ENCODE peak calls at places on chromosome 15, in six cellular contexts. R is BJ, Y is fibroblast of lung, L is body of pancreas, I is adipocyte, X is pancreas. O is an unnamed sample. For H3K27me3, the result is how much of the 10 kb centered on the place peaks cover.

GRCh38 chr15:60407406-60407805 is 9.6 kb upstream of the ANXA2 start:
- DNase-seq in R (peak), Y (peak), L (no peak), I (peak), X (no peak), O (no peak)

GRCh38 chr15:100230784-100231183 is 111.0 kb downstream of the ADAMTS17 start:
- DNase-seq in R (no peak), Y (no peak), L (no peak), I (no peak), X (no peak), O (no peak)

GRCh38 chr15:65115542-65115941 is 542 bp upstream of the UBAP1L start:
- DNase-seq in R (no peak), Y (no peak), L (no peak), I (no peak), X (no peak), O (no peak)

GRCh38 chr15:57777034-57777433 is 70.5 kb downstream of the POLR2M start:
- DNase-seq in R (no peak), Y (no peak), L (no peak), I (no peak), X (no peak), O (no peak)

GRCh38 chr15:78625621-78626280 is 5.0 kb upstream of the CHRNA3 start:
- DNase-seq in R (no peak), Y (no peak), L (no peak), I (no peak), X (no peak), O (no peak)

GRCh38 chr15:76185716-76186115 is 125.6 kb downstream of the ETFA start:
- DNase-seq in R (peak), Y (peak), L (no peak), I (peak), X (no peak), O (peak)

GRCh38 chr15:49627407-49627877 is 6.6 kb downstream of the DTWD1 start:
- DNase-seq in R (peak), Y (peak), L (no peak), I (peak), X (no peak), O (peak)

GRCh38 chr15:95174281-95174680 is 942.9 kb downstream of the MCTP2 start:
- DNase-seq in R (no peak), Y (peak), L (no peak), I (peak), X (no peak), O (peak)

GRCh38 chr15:33380406-33380805 is 69.6 kb downstream of the RYR3 start:
- DNase-seq in R (no peak), Y (no peak), L (no peak), I (no peak), X (no peak), O (no peak)

GRCh38 chr15:51969728-51970127 is 1.9 kb downstream of the LEO1 start:
- DNase-seq in R (peak), Y (peak), L (no peak), I (peak), X (no peak), O (no peak)

GRCh38 chr15:51186121-51186795 is 91.6 kb upstream of the TNFAIP8L3 start:
- DNase-seq in R (no peak), Y (no peak), L (no peak), I (no peak), X (no peak), O (no peak)

GRCh38 chr15:26667222-26667988 is 105.5 kb downstream of the GABRB3 start:
- DNase-seq in R (no peak), Y (no peak), L (peak), I (no peak), X (peak), O (no peak)

GRCh38 chr15:29410342-29410741 is 140.7 kb upstream of the NSMCE3 start:
- DNase-seq in R (no peak), Y (no peak), L (no peak), I (no peak), X (no peak), O (no peak)

GRCh38 chr15:83204697-83205096 is 2.9 kb downstream of the HDGFL3 start:
- DNase-seq in R (no peak), Y (peak), L (no peak), I (no peak), X (no peak), O (no peak)

GRCh38 chr15:92068121-92068520 is 214.6 kb downstream of the SLCO3A1 start:
- DNase-seq in R (no peak), Y (peak), L (no peak), I (no peak), X (no peak), O (no peak)

GRCh38 chr15:52780172-52780980 is 9.8 kb downstream of the ONECUT1 start:
- DNase-seq in R (peak), Y (peak), L (peak), I (peak), X (peak), O (no peak)

GRCh38 chr15:93656041-93656440 is 567.0 kb upstream of the RGMA start:
- DNase-seq in R (no peak), Y (no peak), L (no peak), I (no peak), X (no peak), O (no peak)

GRCh38 chr15:65618575-65619109 is 3.1 kb upstream of the SLC24A1 start:
- DNase-seq in R (no peak), Y (no peak), L (no peak), I (no peak), X (no peak), O (no peak)

GRCh38 chr15:59352683-59353082 is 20.0 kb downstream of the MYO1E start:
- DNase-seq in R (no peak), Y (no peak), L (no peak), I (no peak), X (no peak), O (no peak)

GRCh38 chr15:78140296-78140695 is 8.9 kb upstream of the IDH3A start:
- DNase-seq in R (no peak), Y (no peak), L (no peak), I (no peak), X (no peak), O (no peak)

GRCh38 chr15:64892850-64893403 is 18.8 kb upstream of the ANKDD1A start:
- DNase-seq in R (no peak), Y (no peak), L (no peak), I (no peak), X (no peak), O (no peak)

GRCh38 chr15:93217343-93217742 is 128.3 kb upstream of the RGMA start:
- DNase-seq in R (no peak), Y (no peak), L (no peak), I (no peak), X (no peak), O (peak)

GRCh38 chr15:56040081-56041035 is 46.9 kb upstream of the NEDD4 start:
- DNase-seq in R (peak), Y (peak), L (peak), I (peak), X (peak), O (peak)

GRCh38 chr15:78938608-78939488 is 6.0 kb downstream of the CTSH start:
- DNase-seq in R (no peak), Y (no peak), L (peak), I (no peak), X (no peak), O (no peak)

GRCh38 chr15:72365844-72366243 is 10.0 kb downstream of the HEXA start:
- DNase-seq in R (no peak), Y (no peak), L (peak), I (no peak), X (no peak), O (no peak)

GRCh38 chr15:81939604-81940440 is 106.0 kb downstream of the MEX3B start:
- DNase-seq in R (no peak), Y (peak), L (no peak), I (peak), X (no peak), O (no peak)

GRCh38 chr15:101003706-101004105 is 84.5 kb downstream of the LRRK1 start:
- DNase-seq in R (no peak), Y (no peak), L (no peak), I (no peak), X (no peak), O (no peak)

GRCh38 chr15:79365765-79366164 is 54.9 kb downstream of the TMED3 start:
- DNase-seq in R (no peak), Y (no peak), L (no peak), I (no peak), X (no peak), O (no peak)

GRCh38 chr15:32041294-32041693 is 11.0 kb downstream of the CHRNA7 start:
- DNase-seq in R (no peak), Y (no peak), L (peak), I (no peak), X (peak), O (no peak)

GRCh38 chr15:79007066-79007465 is 62.2 kb upstream of the CTSH start:
- DNase-seq in R (no peak), Y (no peak), L (peak), I (no peak), X (peak), O (peak)

GRCh38 chr15:83845230-83845629 is 191.3 kb downstream of the ADAMTSL3 start:
- DNase-seq in R (no peak), Y (peak), L (no peak), I (peak), X (no peak), O (peak)

GRCh38 chr15:66785637-66786036 is 83.6 kb downstream of the SMAD6 start:
- DNase-seq in R (no peak), Y (peak), L (no peak), I (no peak), X (no peak), O (no peak)

GRCh38 chr15:25179673-25180511 is 225.1 kb downstream of the SNRPN start:
- DNase-seq in R (no peak), Y (no peak), L (peak), I (no peak), X (peak), O (no peak)

GRCh38 chr15:78304487-78305413 is 5.3 kb upstream of the SKIC8 start:
- DNase-seq in R (no peak), Y (no peak), L (no peak), I (no peak), X (no peak), O (peak)

GRCh38 chr15:88400591-88400990 is 66.6 kb downstream of the MRPL46 start:
- DNase-seq in R (no peak), Y (no peak), L (no peak), I (no peak), X (no peak), O (no peak)

GRCh38 chr15:74174966-74175270 is 1.4 kb downstream of the ISLR start:
- DNase-seq in R (no peak), Y (no peak), L (no peak), I (no peak), X (no peak), O (no peak)

GRCh38 chr15:31261266-31262142 is 65.1 kb upstream of the KLF13 start:
- DNase-seq in R (no peak), Y (no peak), L (peak), I (no peak), X (no peak), O (no peak)

GRCh38 chr15:37995461-37996347 is 61.3 kb downstream of the TMCO5A start:
- DNase-seq in R (peak), Y (peak), L (peak), I (peak), X (no peak), O (peak)

GRCh38 chr15:34494084-34494399 is 56.4 kb upstream of the GOLGA8A start:
- DNase-seq in R (no peak), Y (no peak), L (no peak), I (no peak), X (no peak), O (no peak)
- H3K27me3 ChIP-seq in R (under half), Y (under half), L (under half), I (half or more), X (under half), O (half or more)

DNA sequence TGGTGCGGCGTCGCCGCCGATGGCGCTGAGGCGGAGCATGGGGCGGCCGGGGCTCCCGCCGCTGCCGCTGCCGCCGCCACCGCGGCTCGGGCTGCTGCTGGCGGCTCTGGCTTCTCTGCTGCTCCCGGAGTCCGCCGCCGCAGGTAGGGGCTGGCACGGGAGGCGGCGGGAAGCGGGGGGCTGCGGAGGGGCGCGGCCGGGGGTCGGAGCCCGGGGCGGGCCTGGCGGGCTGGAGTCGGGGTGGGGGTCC is 152 bp downstream of the TYRO3 start:
- DNase-seq in R (no peak), Y (no peak), L (no peak), I (no peak), X (no peak), O (no peak)
- H3K4me3 ChIP-seq in R (peak), Y (peak), L (peak), I (peak), X (peak), O (peak)

DNA sequence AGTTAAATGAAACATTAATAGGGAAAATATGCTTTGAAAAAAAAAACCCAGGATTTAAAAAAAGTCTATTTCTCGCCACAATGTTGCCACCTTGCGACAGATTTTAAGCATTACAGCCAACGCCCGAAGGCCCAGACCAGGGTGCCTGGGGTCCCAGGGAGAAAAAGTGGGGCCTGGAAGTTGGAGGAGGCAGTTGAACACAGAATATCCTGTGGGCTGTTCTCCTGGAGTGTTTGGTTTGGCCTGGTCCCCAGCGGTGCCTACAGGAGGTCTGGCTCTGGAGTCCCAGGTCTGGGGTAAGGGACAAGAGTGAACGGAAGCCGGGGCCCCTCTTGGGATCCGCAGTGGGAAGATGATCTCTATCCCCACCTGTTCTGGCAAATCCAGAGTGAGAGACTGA is 3.4 kb downstream of the RNU6-1 start:
- DNase-seq in R (no peak), Y (no peak), L (peak), I (peak), X (no peak), O (no peak)
- H3K27me3 ChIP-seq in R (under half), Y (half or more), L (under half), I (under half), X (under half), O (under half)

DNA sequence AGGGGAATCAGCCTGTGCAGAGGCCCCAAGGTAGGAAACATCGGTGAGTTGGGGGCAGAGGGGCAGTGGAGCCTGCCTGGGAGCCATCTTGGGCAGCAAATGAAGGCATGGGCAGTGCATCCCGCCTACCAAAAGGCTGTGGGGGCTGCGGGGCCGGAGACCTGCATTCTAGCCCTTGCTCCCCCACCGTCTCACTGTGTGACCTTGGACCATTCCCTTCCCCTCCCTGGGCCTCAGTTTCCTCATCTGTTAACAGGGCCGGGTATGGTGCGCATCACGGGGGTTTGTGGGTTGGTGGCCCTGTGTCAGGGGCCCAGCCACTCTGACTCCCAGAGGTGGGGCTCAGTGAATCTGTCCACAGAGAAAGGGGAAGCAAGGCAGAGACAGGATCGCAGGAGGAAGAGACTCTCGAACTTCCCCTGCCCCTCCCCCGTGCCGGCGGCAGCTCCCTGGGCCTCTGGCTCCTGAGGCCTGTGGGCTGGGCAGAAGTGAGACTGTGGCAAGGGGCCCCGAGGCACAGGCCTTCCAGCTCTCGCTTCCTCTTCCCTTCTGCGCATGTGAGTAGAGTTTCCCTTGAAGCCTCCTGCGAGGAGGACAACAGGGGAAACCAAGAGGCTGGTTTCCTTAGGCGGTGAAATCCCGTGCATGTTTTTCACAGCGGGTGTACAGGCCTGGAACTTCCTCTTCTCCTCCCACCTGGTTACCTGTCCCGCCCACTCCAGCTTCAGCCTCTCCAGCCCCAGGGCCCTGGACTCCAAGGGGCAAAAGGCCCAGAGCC is 42.9 kb downstream of the IDH2 start:
- DNase-seq in R (no peak), Y (no peak), L (peak), I (no peak), X (peak), O (no peak)
- H3K4me3 ChIP-seq in R (no peak), Y (no peak), L (no peak), I (no peak), X (no peak), O (no peak)